ENCODE peak calls at places on chromosomes 6 and 20, in six cellular contexts. One of them, this sample, is unnamed.

GRCh38 chr6:14965340-14966102 is 280.3 kb upstream of the JARID2 start:
- DNase-seq in Peyer's patch: no peak
- DNase-seq in heart left ventricle: no peak
- DNase-seq in endothelial cell of umbilical vein: no peak
- DNase-seq in sigmoid colon: no peak
- DNase-seq in HCT116: no peak
- DNase-seq in this sample: no peak

GRCh38 chr6:91569071-91569470 is 982.2 kb upstream of the MAP3K7 start:
- DNase-seq in HCT116: no peak
- DNase-seq in heart left ventricle: no peak
- DNase-seq in sigmoid colon: no peak
- DNase-seq in Peyer's patch: no peak
- DNase-seq in endothelial cell of umbilical vein: no peak
- DNase-seq in this sample: no peak

GRCh38 chr6:139855741-139856206 is 481.3 kb upstream of the CITED2 start:
- DNase-seq in Peyer's patch: no peak
- DNase-seq in endothelial cell of umbilical vein: no peak
- DNase-seq in heart left ventricle: no peak
- DNase-seq in sigmoid colon: no peak
- DNase-seq in HCT116: no peak
- DNase-seq in this sample: no peak

GRCh38 chr6:138601128-138601527 is 101.8 kb upstream of the NHSL1 start:
- DNase-seq in endothelial cell of umbilical vein: peak; percentile 88
- DNase-seq in sigmoid colon: no peak
- DNase-seq in Peyer's patch: no peak
- DNase-seq in heart left ventricle: no peak
- DNase-seq in HCT116: no peak
- DNase-seq in this sample: peak; percentile 24

GRCh38 chr6:157372501-157373280 is 8.3 kb upstream of the ZDHHC14 start:
- DNase-seq in Peyer's patch: no peak
- DNase-seq in HCT116: no peak
- DNase-seq in endothelial cell of umbilical vein: no peak
- DNase-seq in sigmoid colon: no peak
- DNase-seq in heart left ventricle: no peak
- DNase-seq in this sample: no peak

GRCh38 chr6:34391023-34391485 is 1.4 kb downstream of the NUDT3 start:
- DNase-seq in Peyer's patch: peak; percentile 49
- DNase-seq in heart left ventricle: peak; percentile 44
- DNase-seq in sigmoid colon: peak; percentile 71
- DNase-seq in HCT116: no peak
- DNase-seq in endothelial cell of umbilical vein: peak; percentile 66
- DNase-seq in this sample: peak; percentile 85

GRCh38 chr6:150345786-150346185 is 23.0 kb upstream of the IYD start:
- DNase-seq in Peyer's patch: no peak
- DNase-seq in heart left ventricle: no peak
- DNase-seq in endothelial cell of umbilical vein: no peak
- DNase-seq in HCT116: no peak
- DNase-seq in sigmoid colon: no peak
- DNase-seq in this sample: no peak

GRCh38 chr6:2706482-2706881 is 44.2 kb downstream of the MYLK4 start:
- DNase-seq in heart left ventricle: no peak
- DNase-seq in sigmoid colon: no peak
- DNase-seq in Peyer's patch: no peak
- DNase-seq in HCT116: no peak
- DNase-seq in endothelial cell of umbilical vein: no peak
- DNase-seq in this sample: no peak

GRCh38 chr6:166905013-166905412 is 51.3 kb downstream of the RNASET2 start:
- DNase-seq in heart left ventricle: no peak
- DNase-seq in Peyer's patch: no peak
- DNase-seq in HCT116: no peak
- DNase-seq in endothelial cell of umbilical vein: no peak
- DNase-seq in sigmoid colon: no peak
- DNase-seq in this sample: no peak

GRCh38 chr20:46673394-46674252 is 15.6 kb downstream of the TP53RK start:
- DNase-seq in Peyer's patch: no peak
- DNase-seq in HCT116: no peak
- DNase-seq in endothelial cell of umbilical vein: no peak
- DNase-seq in sigmoid colon: no peak
- DNase-seq in heart left ventricle: no peak
- DNase-seq in this sample: no peak
- TF ChIP-seq POLR2A in Peyer's patch: no peak
- TF ChIP-seq POLR2A in HCT116: no peak
- TF ChIP-seq POLR2A in endothelial cell of umbilical vein: no peak
- TF ChIP-seq POLR2A in sigmoid colon: no peak
- TF ChIP-seq POLR2A in heart left ventricle: no peak
- TF ChIP-seq POLR2A in this sample: no peak

GRCh38 chr6:56771189-56771588 is 128.5 kb upstream of the DST start:
- DNase-seq in sigmoid colon: no peak
- DNase-seq in heart left ventricle: no peak
- DNase-seq in endothelial cell of umbilical vein: no peak
- DNase-seq in HCT116: no peak
- DNase-seq in Peyer's patch: no peak
- DNase-seq in this sample: no peak
- H3K4me3 ChIP-seq in sigmoid colon: no peak overlapping the region
- H3K4me3 ChIP-seq in heart left ventricle: no peak overlapping the region
- H3K4me3 ChIP-seq in endothelial cell of umbilical vein: no peak overlapping the region
- H3K4me3 ChIP-seq in HCT116: no peak overlapping the region
- H3K4me3 ChIP-seq in Peyer's patch: no peak overlapping the region
- H3K4me3 ChIP-seq in this sample: no peak overlapping the region

GRCh38 chr6:96467814-96468213 is 53.8 kb upstream of the UFL1 start:
- DNase-seq in heart left ventricle: no peak
- DNase-seq in HCT116: no peak
- DNase-seq in endothelial cell of umbilical vein: no peak
- DNase-seq in Peyer's patch: no peak
- DNase-seq in sigmoid colon: no peak
- DNase-seq in this sample: no peak

GRCh38 chr6:96468281-96468680 is 53.3 kb upstream of the UFL1 start:
- DNase-seq in heart left ventricle: no peak
- DNase-seq in HCT116: no peak
- DNase-seq in endothelial cell of umbilical vein: no peak
- DNase-seq in Peyer's patch: no peak
- DNase-seq in sigmoid colon: no peak
- DNase-seq in this sample: no peak

GRCh38 chr6:96470296-96470695 is 51.3 kb upstream of the UFL1 start:
- DNase-seq in Peyer's patch: no peak
- DNase-seq in HCT116: no peak
- DNase-seq in heart left ventricle: no peak
- DNase-seq in sigmoid colon: no peak
- DNase-seq in endothelial cell of umbilical vein: no peak
- DNase-seq in this sample: no peak

GRCh38 chr6:96468681-96469224 is 52.9 kb upstream of the UFL1 start:
- DNase-seq in Peyer's patch: no peak
- DNase-seq in HCT116: no peak
- DNase-seq in heart left ventricle: no peak
- DNase-seq in sigmoid colon: no peak
- DNase-seq in endothelial cell of umbilical vein: no peak
- DNase-seq in this sample: peak; percentile 34

DNA sequence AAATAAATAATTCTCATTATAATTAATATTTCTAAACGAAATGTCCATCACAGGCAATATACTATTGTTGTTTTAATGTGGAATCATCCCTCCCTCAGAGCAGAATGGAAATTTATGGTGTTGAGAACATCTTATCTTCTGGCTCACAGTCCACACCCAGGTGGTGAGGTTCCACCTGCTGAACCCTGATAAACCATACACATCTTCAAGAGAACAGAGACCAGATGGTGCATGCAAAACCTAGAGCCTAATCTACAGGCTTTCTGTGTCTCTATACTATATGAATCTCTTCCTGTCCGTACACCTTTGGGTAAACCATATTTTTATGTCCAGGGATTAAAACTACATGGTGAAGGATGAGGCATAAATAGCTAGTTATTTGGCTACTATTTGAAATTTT is 52.3 kb upstream of the UFL1 start:
- DNase-seq in HCT116: no peak
- DNase-seq in heart left ventricle: no peak
- DNase-seq in endothelial cell of umbilical vein: no peak
- DNase-seq in Peyer's patch: no peak
- DNase-seq in sigmoid colon: no peak
- DNase-seq in this sample: no peak
- TF ChIP-seq CTCF in HCT116: no peak
- TF ChIP-seq CTCF in heart left ventricle: no peak
- TF ChIP-seq CTCF in endothelial cell of umbilical vein: no peak
- TF ChIP-seq CTCF in Peyer's patch: no peak
- TF ChIP-seq CTCF in sigmoid colon: no peak
- TF ChIP-seq CTCF in this sample: no peak

DNA sequence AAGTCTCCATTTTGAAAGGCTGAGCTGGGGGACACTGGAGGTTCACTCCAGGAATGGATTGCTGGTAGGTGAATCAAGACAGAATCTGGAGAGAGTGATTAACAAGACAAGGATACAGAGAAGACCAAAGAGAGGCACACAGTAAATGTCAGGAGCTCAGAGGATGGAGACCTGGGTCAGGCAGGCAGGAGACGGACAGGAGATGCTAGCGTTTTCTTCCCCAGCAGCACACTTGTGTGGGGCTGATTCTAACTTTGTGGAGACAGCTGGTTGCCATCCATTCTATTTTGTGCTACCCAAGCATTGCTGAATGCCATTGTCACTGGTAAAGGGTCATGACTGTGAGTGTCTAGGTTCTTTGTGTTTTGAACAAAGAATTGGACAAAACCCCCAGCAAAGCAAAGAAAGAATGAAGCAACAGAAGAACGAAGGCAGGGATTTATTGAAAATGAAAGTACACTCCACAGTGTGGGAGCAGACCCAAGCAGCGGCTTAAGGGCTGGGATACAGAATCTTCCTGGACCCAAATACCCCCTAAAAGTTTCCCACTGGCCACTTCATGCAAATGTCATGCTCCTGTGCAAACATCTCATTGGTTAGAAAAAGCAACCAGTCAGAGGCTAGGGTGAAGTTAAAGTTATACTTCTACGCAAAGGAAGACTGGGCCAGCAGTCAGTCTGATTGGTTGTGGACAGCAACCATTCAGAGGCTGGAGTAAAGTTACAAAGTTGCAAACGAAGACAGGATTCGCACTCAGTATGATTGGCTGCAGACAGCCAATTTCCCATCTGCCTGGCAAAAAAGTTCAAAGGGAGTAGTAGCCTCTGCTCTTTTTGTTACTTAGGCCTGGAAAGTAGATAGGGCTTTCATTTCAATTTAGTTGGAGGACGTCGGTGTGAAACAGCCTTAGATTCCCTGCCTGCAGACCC is 17.5 kb downstream of the PTK7 start:
- DNase-seq in heart left ventricle: no peak
- DNase-seq in HCT116: no peak
- DNase-seq in endothelial cell of umbilical vein: peak; percentile 57
- DNase-seq in sigmoid colon: peak; percentile 86
- DNase-seq in Peyer's patch: peak; percentile 59
- DNase-seq in this sample: no peak
- TF ChIP-seq POLR2A in heart left ventricle: peak; percentile 25
- TF ChIP-seq POLR2A in HCT116: no peak
- TF ChIP-seq POLR2A in endothelial cell of umbilical vein: no peak
- TF ChIP-seq POLR2A in sigmoid colon: no peak
- TF ChIP-seq POLR2A in Peyer's patch: no peak
- TF ChIP-seq POLR2A in this sample: no peak

This sample was measured in NB4.